ENCODE peak calls at places on chromosome 18, in seven cellular contexts. W is fibroblast of mammary gland, G is natural killer cell, N is hepatocyte, B is GM13976, C is left lung, R is tibial artery. V is an unnamed sample.

GRCh38 chr18:6731197-6731596 is 1.7 kb downstream of the ARHGAP28 start:
- DNase-seq in W (peak), G (no peak), N (peak), B (no peak), C (no peak), R (no peak), V (no peak)

GRCh38 chr18:26981373-26982082 is 116.0 kb upstream of the AQP4 start:
- DNase-seq in W (no peak), G (no peak), N (no peak), B (no peak), C (no peak), R (no peak), V (no peak)

GRCh38 chr18:5456577-5457466 is 87.0 kb downstream of the EPB41L3 start:
- DNase-seq in W (peak), G (no peak), N (peak), B (no peak), C (peak), R (no peak), V (peak)

GRCh38 chr18:35043207-35043606 is 2.0 kb downstream of the MAPRE2 start:
- DNase-seq in W (no peak), G (no peak), N (no peak), B (no peak), C (no peak), R (no peak), V (no peak)

GRCh38 chr18:28158083-28158581 is 18.8 kb downstream of the CDH2 start:
- DNase-seq in W (peak), G (no peak), N (no peak), B (no peak), C (no peak), R (no peak), V (no peak)

GRCh38 chr18:63025251-63025710 is 294.3 kb downstream of the BCL2 start:
- DNase-seq in W (peak), G (no peak), N (peak), B (no peak), C (no peak), R (no peak), V (peak)

GRCh38 chr18:52288403-52289004 is 51.5 kb upstream of the DCC start:
- DNase-seq in W (no peak), G (no peak), N (peak), B (peak), C (peak), R (no peak), V (peak)

GRCh38 chr18:48179666-48180065 is 229.5 kb downstream of the ZBTB7C start:
- DNase-seq in W (no peak), G (no peak), N (no peak), B (no peak), C (no peak), R (no peak), V (no peak)

GRCh38 chr18:54774971-54775665 is 53.2 kb upstream of the RAB27B start:
- DNase-seq in W (no peak), G (no peak), N (no peak), B (no peak), C (no peak), R (no peak), V (no peak)

GRCh38 chr18:10035306-10035991 is 121.6 kb downstream of the VAPA start:
- DNase-seq in W (peak), G (no peak), N (peak), B (no peak), C (peak), R (no peak), V (no peak)

GRCh38 chr18:48794251-48794970 is 156.4 kb downstream of the SMAD7 start:
- DNase-seq in W (no peak), G (no peak), N (no peak), B (no peak), C (no peak), R (peak), V (no peak)

GRCh38 chr18:11989174-11989573 is 7.9 kb downstream of the IMPA2 start:
- DNase-seq in W (no peak), G (no peak), N (no peak), B (no peak), C (peak), R (peak), V (no peak)

GRCh38 chr18:45324489-45325111 is 290.7 kb upstream of the SLC14A2 start:
- DNase-seq in W (peak), G (no peak), N (peak), B (no peak), C (no peak), R (peak), V (peak)

GRCh38 chr18:58527116-58528010 is 101.5 kb downstream of the ALPK2 start:
- DNase-seq in W (peak), G (no peak), N (peak), B (no peak), C (no peak), R (no peak), V (no peak)

GRCh38 chr18:59005266-59005665 is 134.4 kb upstream of the SEC11C start:
- DNase-seq in W (peak), G (no peak), N (peak), B (no peak), C (no peak), R (peak), V (no peak)

GRCh38 chr18:12274793-12275192 is 20.6 kb downstream of the CIDEA start:
- DNase-seq in W (no peak), G (no peak), N (no peak), B (no peak), C (no peak), R (no peak), V (no peak)

GRCh38 chr18:57747809-57748680 is 55.1 kb downstream of the ATP8B1 start:
- DNase-seq in W (no peak), G (no peak), N (no peak), B (no peak), C (no peak), R (no peak), V (no peak)

GRCh38 chr18:56515522-56515921 is 122.9 kb downstream of the TXNL1 start:
- DNase-seq in W (peak), G (no peak), N (no peak), B (no peak), C (no peak), R (no peak), V (no peak)

GRCh38 chr18:50111398-50111797 is 83.5 kb downstream of the MYO5B start:
- DNase-seq in W (no peak), G (no peak), N (no peak), B (no peak), C (no peak), R (no peak), V (no peak)

GRCh38 chr18:48790226-48790863 is 160.4 kb downstream of the SMAD7 start:
- DNase-seq in W (no peak), G (no peak), N (no peak), B (no peak), C (peak), R (peak), V (no peak)

GRCh38 chr18:10912790-10913560 is 236.4 kb downstream of the PIEZO2 start:
- DNase-seq in W (peak), G (no peak), N (peak), B (no peak), C (no peak), R (no peak), V (no peak)

GRCh38 chr18:73007935-73008308 is 140.1 kb upstream of the NETO1 start:
- DNase-seq in W (no peak), G (no peak), N (no peak), B (no peak), C (no peak), R (no peak), V (no peak)

GRCh38 chr18:8627107-8627472 is 17.9 kb downstream of the RAB12 start:
- DNase-seq in W (no peak), G (no peak), N (no peak), B (no peak), C (no peak), R (no peak), V (no peak)

GRCh38 chr18:49017813-49018552 is 67.2 kb upstream of the SMAD7 start:
- DNase-seq in W (no peak), G (no peak), N (peak), B (peak), C (peak), R (peak), V (no peak)

GRCh38 chr18:32289480-32290075 is 99.7 kb downstream of the MEP1B start:
- DNase-seq in W (peak), G (no peak), N (peak), B (peak), C (no peak), R (no peak), V (peak)
- TF ChIP-seq CTCF in W (peak), G (no peak), N (peak), B (peak), C (peak), R (peak), V (peak)

GRCh38 chr18:31512203-31512764 is 14.3 kb downstream of the DSG2 start:
- DNase-seq in W (peak), G (no peak), N (peak), B (no peak), C (no peak), R (no peak), V (peak)

GRCh38 chr18:31509571-31509970 is 11.6 kb downstream of the DSG2 start:
- DNase-seq in W (no peak), G (no peak), N (no peak), B (no peak), C (no peak), R (no peak), V (no peak)

GRCh38 chr18:31513189-31513907 is 15.4 kb downstream of the DSG2 start:
- DNase-seq in W (peak), G (no peak), N (peak), B (no peak), C (no peak), R (no peak), V (no peak)

GRCh38 chr18:31510319-31510718 is 12.3 kb downstream of the DSG2 start:
- DNase-seq in W (no peak), G (no peak), N (peak), B (no peak), C (no peak), R (no peak), V (no peak)

DNA sequence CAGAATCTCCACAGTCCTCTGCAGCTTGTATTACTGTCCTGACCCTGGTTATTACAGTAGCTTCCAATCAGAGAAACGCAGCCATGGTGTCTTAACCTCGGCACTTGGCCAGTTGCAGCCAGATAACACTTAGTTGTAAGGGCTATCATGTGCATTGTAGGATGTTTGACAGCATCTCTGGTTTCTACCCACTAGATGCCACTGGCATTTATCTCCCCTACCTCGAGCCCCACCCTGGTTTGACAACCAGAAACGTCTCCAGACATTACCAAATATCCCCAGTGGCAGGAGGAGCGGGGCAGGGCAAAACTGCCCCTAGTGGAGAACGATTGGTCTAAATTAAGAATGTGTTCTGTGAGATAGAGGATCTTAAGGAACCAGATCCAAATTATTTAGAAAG is 13.1 kb downstream of the DSG2 start:
- DNase-seq in W (no peak), G (no peak), N (no peak), B (no peak), C (no peak), R (no peak), V (no peak)
- TF ChIP-seq CTCF in W (peak), G (no peak), N (no peak), B (no peak), C (no peak), R (no peak), V (no peak)

DNA sequence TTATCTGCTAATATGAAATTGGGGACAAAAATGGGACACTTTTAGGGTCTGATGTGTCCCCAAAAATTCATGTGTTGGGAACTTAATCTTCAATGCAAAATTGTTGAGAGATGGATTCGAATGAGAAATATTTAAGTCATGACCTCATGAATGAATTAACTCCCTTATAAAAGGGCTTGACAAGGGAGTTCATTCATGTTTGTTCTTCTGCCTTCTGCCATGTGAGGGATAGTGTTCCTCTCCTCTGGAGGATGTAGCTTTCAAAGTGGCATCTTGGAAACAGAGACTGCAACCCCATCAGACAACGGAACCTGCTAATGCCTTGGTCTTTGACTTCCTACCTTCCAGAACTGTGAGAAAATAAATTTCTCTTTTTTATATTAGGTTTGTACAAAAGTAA is 89.2 kb upstream of the LINC00305 start:
- DNase-seq in W (no peak), G (no peak), N (no peak), B (no peak), C (no peak), R (no peak), V (no peak)
- TF ChIP-seq CTCF in W (no peak), G (no peak), N (no peak), B (no peak), C (no peak), R (no peak), V (no peak)

DNA sequence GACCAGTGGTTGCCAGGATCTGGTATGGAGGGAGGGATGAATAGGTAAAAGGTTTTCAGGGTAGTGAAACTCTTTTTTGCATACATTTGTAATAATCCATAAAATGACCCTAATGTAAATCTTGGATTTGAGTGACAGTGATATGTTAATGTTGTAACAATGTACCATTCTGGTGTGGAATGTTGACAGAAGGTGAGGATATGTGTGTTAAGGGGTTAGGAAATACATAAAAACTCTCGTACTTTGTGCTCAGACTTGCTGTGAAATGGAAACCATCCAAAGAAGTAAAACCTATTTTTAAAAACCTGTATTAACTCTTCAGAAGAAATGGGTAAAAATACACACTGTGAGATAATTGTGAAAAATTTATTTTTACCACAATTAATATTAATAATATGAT is 66.2 kb downstream of the SYT4 start:
- DNase-seq in W (no peak), G (no peak), N (no peak), B (no peak), C (no peak), R (no peak), V (no peak)
- TF ChIP-seq CTCF in W (no peak), G (no peak), N (no peak), B (no peak), C (no peak), R (no peak), V (no peak)

DNA sequence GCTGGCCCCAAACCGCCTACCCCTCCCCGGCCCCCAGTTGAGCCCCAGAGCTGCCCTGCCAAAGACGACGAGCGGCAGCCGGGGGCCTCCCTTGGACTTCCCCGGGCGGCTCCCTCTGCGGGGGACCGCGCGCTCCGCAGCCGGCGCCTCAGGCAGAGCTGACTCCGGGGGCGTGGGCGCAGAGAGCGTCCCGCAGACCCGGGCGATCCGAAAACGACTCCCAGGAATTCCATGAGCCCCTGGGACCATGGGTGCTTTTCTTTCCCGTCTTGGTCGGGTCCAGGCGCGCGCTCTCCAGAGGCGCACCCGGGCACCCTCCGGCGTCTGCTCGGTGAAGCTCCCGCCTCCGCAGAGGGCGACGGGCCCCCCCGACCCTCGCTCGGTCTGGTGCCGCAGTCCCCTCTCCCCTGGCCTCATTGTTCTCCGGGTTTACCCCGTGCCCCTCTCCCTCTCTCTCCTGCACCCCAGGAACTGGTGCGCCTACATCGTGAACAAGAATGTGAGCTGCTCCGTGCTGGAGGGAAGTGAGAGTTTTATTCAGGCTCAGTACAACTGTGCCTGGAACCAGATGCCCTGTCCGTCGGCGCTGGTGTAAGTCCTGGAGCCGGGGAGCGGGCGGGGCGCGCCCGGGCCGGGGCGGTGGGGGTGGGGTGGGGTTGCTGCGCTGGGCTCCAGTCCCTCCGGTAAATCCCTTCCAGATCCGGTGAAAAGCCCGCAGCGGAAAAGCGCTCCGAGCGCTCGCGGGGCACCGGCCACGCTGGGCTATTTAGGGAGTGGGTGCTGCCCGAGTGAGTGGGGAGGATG is 737 bp downstream of the EMILIN2 start:
- DNase-seq in W (peak), G (peak), N (peak), B (peak), C (peak), R (peak), V (peak)
- TF ChIP-seq CTCF in W (no peak), G (no peak), N (no peak), B (no peak), C (no peak), R (no peak), V (no peak)

GRCh38 chr18:36534154-36534688 is 236.7 kb downstream of the FHOD3 start:
- DNase-seq in W (no peak), G (no peak), N (no peak), B (no peak), C (no peak), R (no peak), V (no peak)

GRCh38 chr18:36536426-36536825 is 238.9 kb downstream of the FHOD3 start:
- DNase-seq in W (no peak), G (no peak), N (no peak), B (no peak), C (no peak), R (no peak), V (no peak)

GRCh38 chr18:36535202-36535935 is 237.9 kb downstream of the FHOD3 start:
- DNase-seq in W (no peak), G (no peak), N (no peak), B (no peak), C (no peak), R (no peak), V (no peak)

GRCh38 chr18:36539674-36540073 is 242.2 kb downstream of the FHOD3 start:
- DNase-seq in W (peak), G (no peak), N (no peak), B (no peak), C (no peak), R (no peak), V (no peak)

DNA sequence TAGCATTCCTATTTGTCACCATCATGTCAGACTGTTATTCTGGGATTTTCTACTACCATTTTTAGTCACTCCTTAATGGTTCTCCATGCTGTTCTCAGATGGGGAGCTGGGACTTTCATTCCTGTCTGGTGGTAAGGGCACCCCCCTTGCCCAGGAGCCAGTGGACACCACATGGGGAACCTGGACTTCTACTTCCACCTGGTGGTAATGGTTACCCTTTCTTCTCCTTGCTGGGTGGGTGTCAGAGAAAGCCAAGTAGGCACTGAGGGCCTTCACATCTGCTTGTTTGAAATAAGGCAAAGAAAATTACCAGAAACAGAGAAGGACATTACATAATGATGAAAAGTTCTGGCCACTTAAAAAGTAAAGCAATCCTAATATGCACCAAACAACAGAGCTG is 239.8 kb downstream of the FHOD3 start:
- DNase-seq in W (no peak), G (no peak), N (no peak), B (no peak), C (no peak), R (no peak), V (no peak)
- TF ChIP-seq CTCF in W (no peak), G (no peak), N (no peak), B (no peak), C (no peak), R (no peak), V (no peak)

DNA sequence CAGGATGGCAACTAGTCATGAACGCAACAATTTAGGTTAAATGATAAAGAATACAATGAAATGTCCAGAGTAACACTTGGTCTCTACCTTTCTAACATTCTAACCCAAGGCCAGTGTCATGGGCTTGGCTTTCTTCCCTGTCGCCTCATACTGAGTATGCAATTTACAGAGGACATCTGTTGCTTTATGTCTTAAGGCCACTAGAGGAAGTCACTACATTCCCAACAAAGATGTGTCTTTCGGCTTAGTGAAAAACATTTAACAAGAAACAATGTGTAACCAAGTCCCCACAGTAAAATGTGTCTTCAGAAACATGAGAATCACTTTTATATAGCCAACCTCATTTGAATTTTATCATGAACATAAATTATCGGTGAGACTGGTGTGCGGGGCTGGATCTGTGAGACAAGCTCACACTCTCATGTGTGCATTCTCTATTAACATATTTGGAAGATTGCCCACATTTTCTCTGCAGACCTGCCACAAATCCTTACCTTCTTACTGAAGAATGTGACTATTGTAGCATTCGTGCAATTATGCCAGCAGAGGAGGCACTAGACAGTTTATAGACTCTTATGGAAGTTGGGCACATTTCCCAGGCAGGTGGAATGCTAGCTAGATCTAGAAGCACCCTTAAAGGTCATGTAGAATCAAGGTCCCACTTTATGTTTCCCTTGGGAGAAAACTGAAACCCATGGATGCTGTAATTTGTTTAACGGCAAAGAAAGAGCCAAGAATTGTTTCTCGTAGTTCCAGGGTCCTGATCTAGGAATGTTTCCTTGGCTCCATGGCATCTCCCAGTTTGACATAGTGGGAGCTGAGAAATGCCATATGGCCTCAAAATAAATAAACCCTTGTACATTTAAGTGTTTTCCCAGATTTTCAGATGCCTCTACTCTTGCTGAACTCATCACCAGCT is 101.8 kb downstream of the CD226 start:
- DNase-seq in W (no peak), G (no peak), N (peak), B (no peak), C (no peak), R (no peak), V (no peak)
- TF ChIP-seq CTCF in W (no peak), G (no peak), N (no peak), B (no peak), C (no peak), R (no peak), V (no peak)